ENCODE peak calls at places on chromosomes 6 and 20, in ten cellular contexts. L is NCI-H226; C is NCI-H1092 treated with DMSO at 0.1 percent for 48 hours; Q is NCI-H1436; U is sciatic nerve; I is Peyer's patch; K is GM13976; H is stimulated activated CD8-positive, alpha-beta memory T cell treated with anti-CD3 and anti-CD28 coated beads, Interleukin-15, amount 100 ng/mL, for 48 hours; V is NCI-H2081; D is ACHN. G is an unnamed sample.

GRCh38 chr6:166463363-166464067 is 80.8 kb upstream of the MPC1 start:
- DNase-seq in L (no peak), C (no peak), Q (no peak), U (no peak), I (no peak), K (no peak), H (no peak), V (no peak), D (no peak), G (no peak)

GRCh38 chr6:73262701-73263569 is at the start of gene KHDC1:
- DNase-seq in L (peak), C (peak), Q (peak), U (peak), I (peak), K (peak), H (peak), V (peak), D (peak), G (peak)

GRCh38 chr20:43961541-43962471 is 47.2 kb downstream of the TOX2 start:
- DNase-seq in L (no peak), C (no peak), Q (peak), U (no peak), I (peak), K (no peak), H (no peak), V (no peak), D (no peak), G (no peak)

GRCh38 chr6:121237859-121238258 is 96.4 kb downstream of the TBC1D32 start:
- DNase-seq in L (no peak), C (no peak), Q (no peak), U (no peak), I (no peak), K (no peak), H (no peak), V (no peak), D (no peak), G (no peak)

GRCh38 chr6:127992144-127992543 is 91.3 kb upstream of the THEMIS start:
- DNase-seq in L (no peak), C (no peak), Q (no peak), U (no peak), I (no peak), K (no peak), H (no peak), V (no peak), D (no peak), G (no peak)

GRCh38 chr20:57600324-57601210 is 19.7 kb downstream of the ZBP1 start:
- DNase-seq in L (peak), C (no peak), Q (no peak), U (no peak), I (no peak), K (no peak), H (no peak), V (no peak), D (no peak), G (no peak)

GRCh38 chr6:151021878-151022277 is 156.4 kb downstream of the MTHFD1L start:
- DNase-seq in L (no peak), C (no peak), Q (no peak), U (no peak), I (no peak), K (no peak), H (no peak), V (no peak), D (no peak), G (no peak)

GRCh38 chr6:40538556-40538955 is 48.6 kb downstream of the LRFN2 start:
- DNase-seq in L (no peak), C (no peak), Q (no peak), U (no peak), I (no peak), K (no peak), H (no peak), V (no peak), D (no peak), G (no peak)

GRCh38 chr20:4607287-4607713 is 114.4 kb upstream of the PRND start:
- DNase-seq in L (no peak), C (peak), Q (peak), U (no peak), I (peak), K (peak), H (peak), V (peak), D (peak), G (peak)

GRCh38 chr20:11544029-11544678 is 373.5 kb upstream of the BTBD3 start:
- DNase-seq in L (peak), C (peak), Q (peak), U (no peak), I (no peak), K (peak), H (no peak), V (peak), D (peak), G (no peak)

GRCh38 chr6:22295145-22295544 is 1.7 kb downstream of the PRL start:
- DNase-seq in L (no peak), C (peak), Q (peak), U (no peak), I (no peak), K (no peak), H (no peak), V (peak), D (no peak), G (no peak)

GRCh38 chr20:33925867-33926266 is 67.8 kb upstream of the RALY start:
- DNase-seq in L (no peak), C (no peak), Q (no peak), U (no peak), I (no peak), K (no peak), H (no peak), V (no peak), D (no peak), G (no peak)

GRCh38 chr6:21000391-21000801 is 466.1 kb downstream of the CDKAL1 start:
- DNase-seq in L (no peak), C (no peak), Q (no peak), U (no peak), I (no peak), K (no peak), H (no peak), V (no peak), D (no peak), G (no peak)

GRCh38 chr20:1327241-1327653 is 1.7 kb downstream of the SDCBP2 start:
- DNase-seq in L (peak), C (no peak), Q (no peak), U (peak), I (peak), K (no peak), H (no peak), V (no peak), D (no peak), G (no peak)

GRCh38 chr6:32116674-32117073 is 7.5 kb upstream of the TNXB start:
- DNase-seq in L (no peak), C (no peak), Q (no peak), U (no peak), I (no peak), K (no peak), H (no peak), V (no peak), D (no peak), G (no peak)

GRCh38 chr20:58482416-58482815 is 32.8 kb downstream of the APCDD1L start:
- DNase-seq in L (no peak), C (no peak), Q (no peak), U (no peak), I (no peak), K (no peak), H (no peak), V (no peak), D (no peak), G (no peak)

GRCh38 chr6:128632131-128632530 is 111.7 kb upstream of the PTPRK start:
- DNase-seq in L (no peak), C (no peak), Q (no peak), U (no peak), I (no peak), K (no peak), H (no peak), V (no peak), D (no peak), G (no peak)

GRCh38 chr6:160274846-160275510 is 16.4 kb upstream of the SLC22A2 start:
- DNase-seq in L (no peak), C (no peak), Q (no peak), U (no peak), I (no peak), K (no peak), H (no peak), V (no peak), D (no peak), G (no peak)

GRCh38 chr6:135258970-135259369 is 77.9 kb downstream of the MYB start:
- DNase-seq in L (no peak), C (no peak), Q (no peak), U (no peak), I (no peak), K (no peak), H (no peak), V (no peak), D (no peak), G (no peak)

GRCh38 chr6:56329296-56330050 is 82.1 kb upstream of the COL21A1 start:
- DNase-seq in L (no peak), C (no peak), Q (no peak), U (no peak), I (no peak), K (no peak), H (no peak), V (no peak), D (peak), G (no peak)

GRCh38 chr6:37566209-37566859 is 66.6 kb upstream of the CCDC167 start:
- DNase-seq in L (no peak), C (peak), Q (peak), U (peak), I (peak), K (peak), H (peak), V (peak), D (peak), G (peak)

GRCh38 chr20:31719644-31720485 is 2.8 kb downstream of the BCL2L1 start:
- DNase-seq in L (peak), C (peak), Q (no peak), U (peak), I (peak), K (no peak), H (no peak), V (no peak), D (peak), G (peak)

GRCh38 chr6:36428911-36429310 is 13.7 kb downstream of the PXT1 start:
- DNase-seq in L (no peak), C (no peak), Q (no peak), U (no peak), I (no peak), K (no peak), H (no peak), V (no peak), D (no peak), G (no peak)

GRCh38 chr6:27836783-27837635 is 75.2 kb downstream of the OR2B2 start:
- DNase-seq in L (peak), C (peak), Q (peak), U (peak), I (peak), K (peak), H (no peak), V (peak), D (peak), G (peak)

GRCh38 chr20:8535403-8536003 is 403.4 kb downstream of the PLCB1 start:
- DNase-seq in L (no peak), C (peak), Q (no peak), U (no peak), I (no peak), K (peak), H (no peak), V (peak), D (peak), G (no peak)

G was measured in substantia nigra.